ENCODE peak calls at places on chromosomes 2 and 18, in seven cellular contexts. One of them, this sample, is unnamed.

GRCh38 chr2:239951117-239951734 is 73.9 kb downstream of the NDUFA10 start:
- DNase-seq in stimulated activated CD4-positive, alpha-beta T cell treated with anti-CD3 and anti-CD28 coated beads, Interleukin-1b, Interleukin-23, amount 100 ng/mL, for 1 hour: no peak
- DNase-seq in pancreas: peak; percentile 43
- DNase-seq in NCI-H1694 treated with DMSO at 0.1 percent for 48 hours: no peak
- DNase-seq in ACHN: no peak
- DNase-seq in GM12864: no peak
- DNase-seq in Kasumi-1: no peak
- DNase-seq in this sample: no peak

GRCh38 chr2:19472579-19472978 is 114.2 kb upstream of the OSR1 start:
- DNase-seq in stimulated activated CD4-positive, alpha-beta T cell treated with anti-CD3 and anti-CD28 coated beads, Interleukin-1b, Interleukin-23, amount 100 ng/mL, for 1 hour: no peak
- DNase-seq in pancreas: no peak
- DNase-seq in NCI-H1694 treated with DMSO at 0.1 percent for 48 hours: no peak
- DNase-seq in ACHN: no peak
- DNase-seq in GM12864: no peak
- DNase-seq in Kasumi-1: no peak
- DNase-seq in this sample: no peak

GRCh38 chr2:106094101-106094860 is 99.8 kb downstream of the UXS1 start:
- DNase-seq in stimulated activated CD4-positive, alpha-beta T cell treated with anti-CD3 and anti-CD28 coated beads, Interleukin-1b, Interleukin-23, amount 100 ng/mL, for 1 hour: no peak
- DNase-seq in pancreas: no peak
- DNase-seq in NCI-H1694 treated with DMSO at 0.1 percent for 48 hours: no peak
- DNase-seq in ACHN: no peak
- DNase-seq in GM12864: no peak
- DNase-seq in Kasumi-1: no peak
- DNase-seq in this sample: no peak

GRCh38 chr2:57842531-57842930 is 204.1 kb upstream of the VRK2 start:
- DNase-seq in stimulated activated CD4-positive, alpha-beta T cell treated with anti-CD3 and anti-CD28 coated beads, Interleukin-1b, Interleukin-23, amount 100 ng/mL, for 1 hour: no peak
- DNase-seq in pancreas: no peak
- DNase-seq in NCI-H1694 treated with DMSO at 0.1 percent for 48 hours: no peak
- DNase-seq in ACHN: peak; percentile 53
- DNase-seq in GM12864: no peak
- DNase-seq in Kasumi-1: no peak
- DNase-seq in this sample: peak; percentile 51

GRCh38 chr2:128641421-128642095 is 322.9 kb upstream of the HS6ST1 start:
- DNase-seq in stimulated activated CD4-positive, alpha-beta T cell treated with anti-CD3 and anti-CD28 coated beads, Interleukin-1b, Interleukin-23, amount 100 ng/mL, for 1 hour: no peak
- DNase-seq in pancreas: peak; percentile 35
- DNase-seq in NCI-H1694 treated with DMSO at 0.1 percent for 48 hours: no peak
- DNase-seq in ACHN: no peak
- DNase-seq in GM12864: no peak
- DNase-seq in Kasumi-1: no peak
- DNase-seq in this sample: no peak

GRCh38 chr2:84996909-84997308 is 25.9 kb downstream of the KCMF1 start:
- DNase-seq in stimulated activated CD4-positive, alpha-beta T cell treated with anti-CD3 and anti-CD28 coated beads, Interleukin-1b, Interleukin-23, amount 100 ng/mL, for 1 hour: no peak
- DNase-seq in pancreas: no peak
- DNase-seq in NCI-H1694 treated with DMSO at 0.1 percent for 48 hours: no peak
- DNase-seq in ACHN: no peak
- DNase-seq in GM12864: no peak
- DNase-seq in Kasumi-1: no peak
- DNase-seq in this sample: no peak

GRCh38 chr2:71796174-71796592 is 342.8 kb downstream of the DYSF start:
- DNase-seq in stimulated activated CD4-positive, alpha-beta T cell treated with anti-CD3 and anti-CD28 coated beads, Interleukin-1b, Interleukin-23, amount 100 ng/mL, for 1 hour: no peak
- DNase-seq in pancreas: no peak
- DNase-seq in NCI-H1694 treated with DMSO at 0.1 percent for 48 hours: no peak
- DNase-seq in ACHN: no peak
- DNase-seq in GM12864: no peak
- DNase-seq in Kasumi-1: no peak
- DNase-seq in this sample: no peak

GRCh38 chr2:240451108-240451611 is 15.7 kb downstream of the GPC1 start:
- DNase-seq in stimulated activated CD4-positive, alpha-beta T cell treated with anti-CD3 and anti-CD28 coated beads, Interleukin-1b, Interleukin-23, amount 100 ng/mL, for 1 hour: no peak
- DNase-seq in pancreas: no peak
- DNase-seq in NCI-H1694 treated with DMSO at 0.1 percent for 48 hours: no peak
- DNase-seq in ACHN: no peak
- DNase-seq in GM12864: no peak
- DNase-seq in Kasumi-1: no peak
- DNase-seq in this sample: no peak

GRCh38 chr18:10202947-10203346 is 251.5 kb upstream of the APCDD1 start:
- DNase-seq in stimulated activated CD4-positive, alpha-beta T cell treated with anti-CD3 and anti-CD28 coated beads, Interleukin-1b, Interleukin-23, amount 100 ng/mL, for 1 hour: no peak
- DNase-seq in pancreas: no peak
- DNase-seq in NCI-H1694 treated with DMSO at 0.1 percent for 48 hours: no peak
- DNase-seq in ACHN: no peak
- DNase-seq in GM12864: no peak
- DNase-seq in Kasumi-1: no peak
- DNase-seq in this sample: no peak

GRCh38 chr2:219484343-219485200 is 14.1 kb upstream of the GMPPA start:
- DNase-seq in stimulated activated CD4-positive, alpha-beta T cell treated with anti-CD3 and anti-CD28 coated beads, Interleukin-1b, Interleukin-23, amount 100 ng/mL, for 1 hour: no peak
- DNase-seq in pancreas: peak; percentile 68
- DNase-seq in NCI-H1694 treated with DMSO at 0.1 percent for 48 hours: no peak
- DNase-seq in ACHN: no peak
- DNase-seq in GM12864: no peak
- DNase-seq in Kasumi-1: no peak
- DNase-seq in this sample: no peak

GRCh38 chr18:13539843-13540535 is 186.4 kb downstream of the FAM210A start:
- DNase-seq in stimulated activated CD4-positive, alpha-beta T cell treated with anti-CD3 and anti-CD28 coated beads, Interleukin-1b, Interleukin-23, amount 100 ng/mL, for 1 hour: no peak
- DNase-seq in pancreas: no peak
- DNase-seq in NCI-H1694 treated with DMSO at 0.1 percent for 48 hours: no peak
- DNase-seq in ACHN: no peak
- DNase-seq in GM12864: no peak
- DNase-seq in Kasumi-1: no peak
- DNase-seq in this sample: no peak

GRCh38 chr2:17084882-17085281 is 419.2 kb upstream of the CYRIA start:
- DNase-seq in stimulated activated CD4-positive, alpha-beta T cell treated with anti-CD3 and anti-CD28 coated beads, Interleukin-1b, Interleukin-23, amount 100 ng/mL, for 1 hour: no peak
- DNase-seq in pancreas: no peak
- DNase-seq in NCI-H1694 treated with DMSO at 0.1 percent for 48 hours: no peak
- DNase-seq in ACHN: no peak
- DNase-seq in GM12864: no peak
- DNase-seq in Kasumi-1: no peak
- DNase-seq in this sample: no peak

GRCh38 chr2:108477062-108477461 is 28.1 kb downstream of the GCC2 start:
- DNase-seq in stimulated activated CD4-positive, alpha-beta T cell treated with anti-CD3 and anti-CD28 coated beads, Interleukin-1b, Interleukin-23, amount 100 ng/mL, for 1 hour: no peak
- DNase-seq in pancreas: no peak
- DNase-seq in NCI-H1694 treated with DMSO at 0.1 percent for 48 hours: no peak
- DNase-seq in ACHN: no peak
- DNase-seq in GM12864: no peak
- DNase-seq in Kasumi-1: no peak
- DNase-seq in this sample: no peak

GRCh38 chr2:70962885-70963878 is 15.2 kb upstream of the ANKRD53 start:
- DNase-seq in stimulated activated CD4-positive, alpha-beta T cell treated with anti-CD3 and anti-CD28 coated beads, Interleukin-1b, Interleukin-23, amount 100 ng/mL, for 1 hour: no peak
- DNase-seq in pancreas: no peak
- DNase-seq in NCI-H1694 treated with DMSO at 0.1 percent for 48 hours: no peak
- DNase-seq in ACHN: no peak
- DNase-seq in GM12864: no peak
- DNase-seq in Kasumi-1: no peak
- DNase-seq in this sample: no peak

This sample was measured in MV-4-11.